ENCODE peak calls at places on chromosome 15, in four cellular contexts. G is IMR-90; E is CD8-positive, alpha-beta T cell; R is ascending aorta. X is an unnamed sample.

GRCh38 chr15:67076147-67076843 is 10.9 kb downstream of the SMAD3 start:
- DNase-seq in G (peak; percentile 93), E (no peak), R (peak; percentile 89), X (no peak)

GRCh38 chr15:71098920-71099319 is 16.4 kb upstream of the THSD4 start:
- DNase-seq in G (no peak), E (no peak), R (no peak), X (no peak)

GRCh38 chr15:35211240-35211952 is 126.3 kb upstream of the NANOGP8 start:
- DNase-seq in G (no peak), E (no peak), R (no peak), X (no peak)

GRCh38 chr15:20356444-20357138 is 185.0 kb downstream of the GOLGA6L6 start:
- DNase-seq in G (no peak), E (peak; percentile 85), R (peak; percentile 63), X (peak; percentile 80)

GRCh38 chr15:75201609-75202250 is at the start of gene C15orf39:
- DNase-seq in G (peak; percentile 52), E (peak; percentile 73), R (peak; percentile 84), X (peak; percentile 71)

GRCh38 chr15:78629716-78630065 is 8.9 kb upstream of the CHRNA3 start:
- DNase-seq in G (no peak), E (no peak), R (no peak), X (no peak)

GRCh38 chr15:100981086-100981485 is 61.9 kb downstream of the LRRK1 start:
- DNase-seq in G (no peak), E (no peak), R (no peak), X (no peak)

GRCh38 chr15:68375716-68376220 is 56.2 kb downstream of the ITGA11 start:
- DNase-seq in G (no peak), E (no peak), R (peak; percentile 53), X (no peak)

GRCh38 chr15:56913670-56914069 is 4.8 kb upstream of the TCF12 start:
- DNase-seq in G (peak; percentile 25), E (no peak), R (no peak), X (no peak)

GRCh38 chr15:49769225-49769624 is 148.4 kb downstream of the DTWD1 start:
- DNase-seq in G (no peak), E (no peak), R (no peak), X (no peak)

GRCh38 chr15:76169013-76169412 is 109.2 kb downstream of the TMEM266 start:
- DNase-seq in G (peak; percentile 29), E (no peak), R (no peak), X (no peak)

GRCh38 chr15:29518442-29518841 is 248.8 kb upstream of the NSMCE3 start:
- DNase-seq in G (no peak), E (no peak), R (no peak), X (no peak)

GRCh38 chr15:39907216-39907615 is 12.8 kb downstream of the GPR176 start:
- DNase-seq in G (no peak), E (no peak), R (no peak), X (no peak)

GRCh38 chr15:55802600-55803376 is 59.8 kb upstream of the PRTG start:
- DNase-seq in G (no peak), E (no peak), R (no peak), X (no peak)

GRCh38 chr15:72222433-72222832 is 8.6 kb downstream of the PKM start:
- DNase-seq in G (no peak), E (no peak), R (peak; percentile 79), X (no peak)

GRCh38 chr15:74788716-74789151 is 6.9 kb downstream of the CSK start:
- DNase-seq in G (no peak), E (peak; percentile 53), R (no peak), X (no peak)

GRCh38 chr15:70376031-70376928 is 278.6 kb upstream of the TLE3 start:
- DNase-seq in G (no peak), E (no peak), R (peak; percentile 51), X (no peak)

GRCh38 chr15:35624881-35625280 is 78.9 kb upstream of the DPH6 start:
- DNase-seq in G (peak; percentile 92), E (no peak), R (peak; percentile 83), X (no peak)

GRCh38 chr15:35696767-35697231 is 150.8 kb upstream of the DPH6 start:
- DNase-seq in G (peak; percentile 93), E (no peak), R (no peak), X (no peak)

GRCh38 chr15:87082576-87082975 is 1002.9 kb downstream of the AGBL1 start:
- DNase-seq in G (no peak), E (no peak), R (no peak), X (no peak)

DNA sequence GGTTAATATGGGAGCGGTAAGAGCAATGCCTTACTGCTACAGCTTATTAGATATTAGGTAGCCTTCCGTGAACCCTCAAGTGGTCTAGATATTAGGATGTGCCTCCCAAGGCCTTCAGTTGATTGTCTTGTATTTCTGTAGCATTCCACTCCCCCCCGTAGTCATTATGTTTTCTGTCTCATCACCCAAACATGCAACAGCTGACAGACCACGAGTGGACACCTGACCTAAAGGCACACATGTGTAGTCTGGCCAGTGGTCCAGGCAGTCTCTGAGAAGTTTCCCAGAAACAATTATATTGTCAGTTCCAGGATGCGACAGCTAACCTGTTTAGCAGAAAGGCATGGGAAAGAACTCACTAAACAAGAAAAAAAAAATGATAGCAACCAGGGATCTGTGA is 1000.9 kb downstream of the AGBL1 start:
- DNase-seq in G (no peak), E (no peak), R (no peak), X (no peak)
- H3K9me3 ChIP-seq in G (peaks cover 11% of the 10 kb centered on the region), E (no peaks in the 10 kb centered on the region), R (no peaks in the 10 kb centered on the region), X (no peaks in the 10 kb centered on the region)

GRCh38 chr15:58049520-58050227 is 15.8 kb downstream of the ALDH1A2 start:
- DNase-seq in G (no peak), E (no peak), R (no peak), X (no peak)

GRCh38 chr15:58048261-58048660 is 17.2 kb downstream of the ALDH1A2 start:
- DNase-seq in G (no peak), E (no peak), R (no peak), X (no peak)

GRCh38 chr15:58047149-58047548 is 18.4 kb downstream of the ALDH1A2 start:
- DNase-seq in G (no peak), E (no peak), R (no peak), X (no peak)

GRCh38 chr15:58043192-58043903 is 22.2 kb downstream of the ALDH1A2 start:
- DNase-seq in G (peak; percentile 39), E (peak; percentile 29), R (no peak), X (peak; percentile 13)

DNA sequence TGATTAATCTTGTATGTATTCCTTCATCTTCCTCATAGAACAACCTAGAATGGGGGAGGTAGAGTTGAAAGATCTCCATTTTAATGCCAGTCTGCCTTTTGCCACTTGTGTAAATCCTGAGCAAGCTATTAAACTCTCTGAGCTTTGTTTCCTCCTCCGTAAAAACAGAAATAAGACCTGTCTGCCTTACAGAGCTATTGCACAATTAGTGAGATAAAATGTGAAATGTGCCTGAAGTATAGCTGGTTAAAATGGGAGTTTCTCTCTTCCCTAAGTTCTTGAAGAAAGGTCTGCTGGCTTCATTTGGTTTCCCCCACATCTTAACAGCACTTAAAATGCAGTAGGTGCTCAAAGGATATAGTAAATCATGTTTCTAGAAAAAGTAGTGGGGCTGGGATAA is 19.0 kb downstream of the ALDH1A2 start:
- DNase-seq in G (no peak), E (no peak), R (no peak), X (no peak)
- H3K9me3 ChIP-seq in G (no peaks in the 10 kb centered on the region), E (no peaks in the 10 kb centered on the region), R (no peaks in the 10 kb centered on the region), X (no peaks in the 10 kb centered on the region)

DNA sequence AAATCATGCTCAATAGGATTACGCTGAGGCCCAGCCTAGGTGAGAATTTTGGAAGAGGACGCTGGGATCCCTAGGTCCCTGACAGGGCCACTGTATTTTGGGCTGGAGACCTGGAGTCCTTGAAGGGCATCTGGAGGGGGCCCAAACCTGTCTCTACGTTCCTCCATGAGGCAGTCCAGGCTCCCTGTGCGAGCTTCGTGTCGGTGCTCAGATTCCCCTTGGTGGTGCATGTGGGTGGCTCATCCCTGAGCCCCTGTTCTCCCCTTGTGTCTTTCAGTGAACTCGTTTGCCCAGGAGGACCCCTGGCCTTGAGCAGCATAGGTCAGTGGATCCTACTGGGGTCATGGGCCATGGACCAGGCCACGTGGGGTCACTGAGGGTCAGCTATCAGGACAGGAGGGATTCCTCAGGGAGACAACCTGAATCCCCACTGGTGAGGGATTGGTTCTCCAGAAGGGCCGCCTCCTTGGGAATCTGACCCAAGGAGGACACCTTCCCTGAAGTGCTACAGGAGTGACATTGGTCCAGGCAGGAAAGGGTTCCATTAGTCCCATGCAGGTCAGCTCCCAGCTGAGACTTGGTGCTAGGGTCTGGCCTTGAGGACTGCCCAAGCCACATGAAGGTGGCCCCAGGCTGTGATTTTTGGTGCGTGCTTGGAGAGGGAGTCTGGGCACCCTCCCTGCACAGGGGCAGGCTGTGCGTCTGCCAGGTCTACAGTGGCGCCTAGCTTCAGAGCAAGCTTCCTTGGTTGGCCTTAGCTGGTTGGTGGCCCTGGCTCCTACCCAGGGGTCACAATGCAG is 229.8 kb downstream of the SNRPN start:
- DNase-seq in G (no peak), E (no peak), R (peak; percentile 50), X (no peak)
- H3K9me3 ChIP-seq in G (peaks cover 85% of the 10 kb centered on the region), E (no peaks in the 10 kb centered on the region), R (no peaks in the 10 kb centered on the region), X (no peaks in the 10 kb centered on the region)

DNA sequence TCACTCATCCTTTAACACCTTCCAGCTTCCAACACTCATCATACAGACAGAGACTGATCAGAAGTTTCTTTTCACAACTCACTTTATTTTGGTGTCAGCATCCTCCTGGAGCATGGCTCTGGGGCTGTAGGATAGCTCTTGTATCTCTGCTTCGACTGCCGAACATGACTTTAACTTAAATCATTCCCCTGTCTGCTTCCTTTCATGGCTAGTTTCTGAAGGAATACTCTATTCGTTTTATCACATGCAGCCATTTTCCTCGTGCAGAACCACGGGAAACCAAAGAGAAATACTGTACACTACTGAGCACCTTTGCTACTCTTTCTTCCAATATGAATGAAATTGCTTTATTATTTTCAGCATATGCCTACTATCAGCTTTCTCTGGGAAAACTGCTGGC is 2.1 kb upstream of the TMOD2 start:
- DNase-seq in G (no peak), E (no peak), R (no peak), X (no peak)
- H3K9me3 ChIP-seq in G (no peaks in the 10 kb centered on the region), E (no peaks in the 10 kb centered on the region), R (no peaks in the 10 kb centered on the region), X (no peaks in the 10 kb centered on the region)

DNA sequence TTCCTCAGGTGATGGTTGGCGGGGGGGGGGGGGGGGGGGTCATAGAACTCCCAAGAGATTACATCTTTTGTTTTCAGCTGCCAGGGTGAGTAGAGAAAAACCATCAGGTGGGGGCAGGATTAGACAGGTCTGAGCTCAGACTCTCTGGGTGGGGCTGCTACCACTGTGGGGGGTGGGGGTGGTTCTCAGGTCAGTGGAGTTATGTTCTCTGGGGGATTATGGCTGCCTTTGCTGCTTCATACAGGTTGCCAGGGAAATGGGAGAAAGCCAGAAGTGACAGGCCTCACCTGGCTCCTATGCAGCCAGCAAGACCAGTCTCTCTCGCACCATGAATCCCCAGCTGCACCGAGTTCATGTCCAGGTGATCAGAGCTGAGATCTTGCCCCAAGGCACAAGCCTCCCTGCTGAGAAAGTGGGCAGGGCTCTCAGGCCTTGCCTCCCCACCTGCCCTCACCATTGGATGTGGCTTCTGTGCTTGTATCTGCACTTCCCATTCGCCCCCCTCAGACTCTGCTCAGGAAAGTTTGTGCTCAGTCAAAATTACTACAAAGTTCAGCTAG is 828.1 kb downstream of the MCTP2 start:
- DNase-seq in G (no peak), E (no peak), R (no peak), X (no peak)
- H3K9me3 ChIP-seq in G (peaks cover 6% of the 10 kb centered on the region), E (no peaks in the 10 kb centered on the region), R (no peaks in the 10 kb centered on the region), X (peaks cover 5% of the 10 kb centered on the region)